ENCODE peak calls at places on chromosomes 11 and 22, in four cellular contexts. N is AG08396; Q is activated CD4-positive, alpha-beta T cell treated with anti-CD3 and anti-CD28 coated beads, Interleukin-2, amount 50 U/mL, for 1 hour; Y is dorsolateral prefrontal cortex. D is an unnamed sample.

GRCh38 chr11:57429946-57430345 is 3.0 kb upstream of the SLC43A3 start:
- DNase-seq in N (no peak), Q (no peak), Y (no peak), D (no peak)

GRCh38 chr22:23829845-23830372 is 8.9 kb downstream of the DERL3 start:
- DNase-seq in N (peak), Q (no peak), Y (no peak), D (no peak)

GRCh38 chr11:65150513-65151271 is 16.4 kb upstream of the SYVN1 start:
- DNase-seq in N (peak), Q (no peak), Y (no peak), D (peak)

GRCh38 chr11:112012877-112013276 is 12.3 kb upstream of the DLAT start:
- DNase-seq in N (no peak), Q (no peak), Y (no peak), D (no peak)

GRCh38 chr11:27720277-27720830 is 20.1 kb upstream of the BDNF start:
- DNase-seq in N (peak), Q (no peak), Y (no peak), D (no peak)

GRCh38 chr11:111388431-111388830 is 9.4 kb upstream of the POU2AF1 start:
- DNase-seq in N (no peak), Q (no peak), Y (no peak), D (no peak)

GRCh38 chr22:48560389-48560751 is 1267.3 kb downstream of the BRD1 start:
- DNase-seq in N (no peak), Q (no peak), Y (no peak), D (no peak)

GRCh38 chr11:44711113-44711512 is 15.6 kb upstream of the TSPAN18 start:
- DNase-seq in N (no peak), Q (no peak), Y (no peak), D (no peak)

GRCh38 chr22:23823331-23823791 is 15.4 kb downstream of the DERL3 start:
- DNase-seq in N (no peak), Q (no peak), Y (no peak), D (no peak)

GRCh38 chr11:20671856-20672546 is 2.6 kb downstream of the NELL1 start:
- DNase-seq in N (peak), Q (no peak), Y (no peak), D (peak)

GRCh38 chr11:69320756-69321741 is 27.1 kb downstream of the MYEOV start:
- DNase-seq in N (no peak), Q (no peak), Y (no peak), D (no peak)

GRCh38 chr22:35542157-35542971 is 1.7 kb downstream of the RASD2 start:
- DNase-seq in N (no peak), Q (no peak), Y (no peak), D (no peak)

GRCh38 chr22:45159652-45160462 is 3.9 kb upstream of the NUP50 start:
- DNase-seq in N (no peak), Q (no peak), Y (no peak), D (no peak)

GRCh38 chr11:119699227-119699626 is 29.8 kb downstream of the NECTIN1 start:
- DNase-seq in N (no peak), Q (no peak), Y (no peak), D (no peak)

D was measured in hippocampal formation.